ENCODE peak calls at places on chromosomes 16 and 17, in eight cellular contexts. Y is stomach, U is colonic mucosa, C is right atrium auricular region, D is uterus, O is heart left ventricle, R is PC-9, K is hepatocyte. A is an unnamed sample. For H3K4me1 and H3K27me3, the result is how much of the 10 kb centered on the place peaks cover.

GRCh38 chr17:80427366-80428282 is 12.7 kb downstream of the ENDOV start:
- DNase-seq in Y (no peak), U (no peak), C (no peak), D (peak), O (no peak), R (no peak), K (no peak), A (no peak)

GRCh38 chr17:62672957-62673356 is 45.5 kb downstream of the MRC2 start:
- DNase-seq in Y (no peak), U (no peak), C (no peak), D (no peak), O (no peak), R (no peak), K (no peak), A (no peak)

GRCh38 chr17:8326591-8327583 is 12.8 kb upstream of the ODF4 start:
- DNase-seq in Y (peak), U (no peak), C (peak), D (peak), O (peak), R (no peak), K (peak), A (no peak)

GRCh38 chr16:80347900-80348299 is 192.9 kb upstream of the DYNLRB2 start:
- DNase-seq in Y (peak), U (no peak), C (peak), D (peak), O (peak), R (no peak), K (no peak), A (peak)

GRCh38 chr17:42673885-42674754 is 2.7 kb downstream of the PLEKHH3 start:
- DNase-seq in Y (peak), U (peak), C (peak), D (peak), O (peak), R (no peak), K (peak), A (peak)

GRCh38 chr16:15498427-15499175 is 64.2 kb downstream of the BMERB1 start:
- DNase-seq in Y (no peak), U (no peak), C (no peak), D (no peak), O (no peak), R (no peak), K (no peak), A (no peak)

GRCh38 chr17:32741381-32741780 is 135.5 kb downstream of the MYO1D start:
- DNase-seq in Y (no peak), U (no peak), C (no peak), D (no peak), O (no peak), R (no peak), K (no peak), A (no peak)

GRCh38 chr16:61243954-61244353 is 792.3 kb downstream of the CDH8 start:
- DNase-seq in Y (no peak), U (no peak), C (no peak), D (no peak), O (no peak), R (no peak), K (no peak), A (no peak)

GRCh38 chr17:77696151-77696719 is 262.3 kb upstream of the TNRC6C start:
- DNase-seq in Y (no peak), U (no peak), C (no peak), D (no peak), O (no peak), R (no peak), K (peak), A (peak)

GRCh38 chr16:15961060-15961511 is 11.7 kb downstream of the ABCC1 start:
- DNase-seq in Y (no peak), U (no peak), C (no peak), D (no peak), O (no peak), R (no peak), K (no peak), A (no peak)

GRCh38 chr17:80187090-80187489 is 17.3 kb downstream of the CARD14 start:
- DNase-seq in Y (no peak), U (no peak), C (peak), D (no peak), O (no peak), R (no peak), K (no peak), A (no peak)

GRCh38 chr17:45234641-45235040 is 13.0 kb downstream of the FMNL1 start:
- DNase-seq in Y (no peak), U (no peak), C (no peak), D (no peak), O (no peak), R (no peak), K (no peak), A (no peak)

GRCh38 chr17:45232514-45233422 is 11.1 kb downstream of the FMNL1 start:
- DNase-seq in Y (no peak), U (no peak), C (no peak), D (no peak), O (no peak), R (no peak), K (no peak), A (no peak)

GRCh38 chr17:45235071-45236001 is 13.7 kb downstream of the FMNL1 start:
- DNase-seq in Y (peak), U (peak), C (peak), D (peak), O (peak), R (peak), K (peak), A (peak)

GRCh38 chr17:45231481-45232116 is 9.9 kb downstream of the FMNL1 start:
- DNase-seq in Y (peak), U (no peak), C (no peak), D (no peak), O (peak), R (no peak), K (no peak), A (no peak)

DNA sequence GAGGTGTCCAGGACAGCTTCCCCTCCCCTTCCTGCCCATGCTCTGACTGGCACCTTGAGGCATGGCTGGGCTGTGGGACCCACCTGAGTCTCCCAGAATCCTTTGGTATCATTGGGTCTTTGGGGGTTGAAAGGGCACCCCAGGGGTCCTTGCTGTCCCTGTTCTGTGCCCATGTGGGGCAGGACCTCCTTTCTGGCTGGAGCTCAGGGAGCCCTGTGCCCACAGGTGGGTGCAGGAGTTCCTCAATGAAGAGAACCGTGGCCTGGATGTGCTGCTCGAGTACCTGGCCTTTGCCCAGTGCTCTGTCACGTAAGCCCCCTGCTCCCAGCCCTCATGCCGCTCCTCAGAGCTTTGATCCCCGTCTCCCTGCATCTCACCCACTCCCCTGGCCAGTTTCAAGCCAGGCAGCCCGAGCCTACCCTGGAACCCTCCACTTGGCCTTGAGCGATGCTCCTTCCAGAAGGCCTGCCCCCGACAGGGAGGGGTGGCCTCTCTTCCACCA is 11.8 kb downstream of the FMNL1 start:
- DNase-seq in Y (no peak), U (no peak), C (no peak), D (no peak), O (no peak), R (no peak), K (no peak), A (no peak)
- H3K27ac ChIP-seq in Y (no peak), U (no peak), C (no peak), D (no peak), O (no peak), R (no peak), K (no peak), A (no peak)

DNA sequence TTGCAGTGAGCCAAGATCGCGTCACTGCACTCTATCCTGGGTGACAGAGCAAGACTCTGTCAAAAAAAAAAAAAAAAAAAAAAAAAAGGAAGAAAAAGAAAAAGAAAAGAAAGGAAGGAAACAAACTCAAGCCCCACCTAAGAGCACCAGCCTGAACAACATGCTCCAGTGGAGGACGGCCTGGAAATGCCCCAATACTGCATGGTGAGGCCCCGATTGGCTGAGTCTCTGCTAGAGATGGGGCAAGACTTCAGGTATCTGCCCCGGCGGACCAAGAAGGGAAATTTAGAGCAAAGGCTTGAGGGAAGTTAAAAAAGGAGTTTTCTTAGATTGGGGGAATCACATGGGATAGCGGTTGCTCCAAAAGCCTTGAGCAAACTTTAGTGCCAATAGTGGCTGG is 10.4 kb upstream of the ZNF652 start:
- DNase-seq in Y (no peak), U (no peak), C (no peak), D (no peak), O (no peak), R (no peak), K (no peak), A (no peak)
- H3K4me1 ChIP-seq in Y (under half), U (under half), C (under half), D (under half), O (under half), R (under half), K (under half), A (under half)

DNA sequence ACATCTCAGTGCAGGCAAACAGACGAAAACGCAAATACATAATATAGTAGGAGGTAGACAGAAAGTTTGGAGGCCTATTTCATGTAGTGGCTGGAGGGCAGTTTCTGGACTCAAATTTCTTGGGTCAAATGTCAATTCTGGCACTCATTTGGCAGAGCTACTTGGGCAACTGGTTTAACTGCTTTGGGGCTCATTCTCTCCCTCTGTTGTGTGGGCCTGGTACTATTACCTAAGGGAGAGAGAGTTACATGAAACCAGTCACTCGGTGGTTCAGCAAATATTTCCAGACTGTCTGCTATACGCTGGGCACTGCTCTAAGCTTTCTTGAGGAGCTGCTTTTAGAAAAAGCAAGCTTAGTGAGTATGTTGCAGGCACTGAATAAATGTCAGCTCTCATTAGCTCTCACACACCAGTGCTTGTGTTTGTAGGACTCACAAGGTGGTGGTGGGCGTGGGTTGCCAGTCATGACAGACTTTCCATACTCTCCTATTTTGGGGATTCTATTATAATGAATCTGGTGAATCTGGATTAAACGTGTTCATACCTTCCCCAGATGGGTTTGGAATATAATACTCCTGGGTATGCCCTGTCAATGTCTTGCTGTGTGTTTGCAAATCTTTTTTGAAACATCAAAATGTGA is 1.7 kb upstream of the SHISA9 start:
- DNase-seq in Y (peak), U (no peak), C (no peak), D (no peak), O (no peak), R (peak), K (no peak), A (no peak)
- H3K27me3 ChIP-seq in Y (under half), U (under half), C (under half), D (under half), O (half or more), R (under half), K (half or more), A (under half)

DNA sequence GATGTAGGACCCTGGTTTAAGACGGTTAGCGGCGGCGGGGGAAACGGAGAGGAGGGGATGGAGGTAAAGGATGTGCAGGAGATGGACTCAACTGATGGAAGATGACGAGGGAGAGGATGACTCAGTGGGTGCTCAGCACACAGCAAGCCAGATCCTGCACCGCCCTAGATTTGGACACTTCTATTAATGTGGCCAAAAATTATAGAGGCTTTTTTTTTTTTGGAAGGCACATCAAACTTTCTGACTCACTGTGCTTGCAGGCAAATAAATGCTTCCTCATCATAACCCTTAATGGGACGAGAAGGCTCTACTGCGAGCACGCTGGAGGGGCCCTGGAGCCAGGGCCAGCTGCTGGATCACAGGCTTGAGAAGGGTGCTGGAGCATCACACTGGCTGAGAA is 36.0 kb downstream of the RTN4RL1 start:
- DNase-seq in Y (no peak), U (no peak), C (peak), D (peak), O (no peak), R (peak), K (no peak), A (peak)
- H3K27ac ChIP-seq in Y (no peak), U (no peak), C (no peak), D (no peak), O (no peak), R (peak), K (no peak), A (no peak)

GRCh38 chr16:53768167-53768566 is 64.2 kb downstream of the FTO start:
- DNase-seq in Y (no peak), U (no peak), C (no peak), D (no peak), O (no peak), R (no peak), K (peak), A (no peak)

GRCh38 chr16:53770641-53771040 is 66.7 kb downstream of the FTO start:
- DNase-seq in Y (no peak), U (no peak), C (no peak), D (no peak), O (no peak), R (no peak), K (no peak), A (no peak)

GRCh38 chr16:53769787-53770186 is 65.8 kb downstream of the FTO start:
- DNase-seq in Y (no peak), U (no peak), C (no peak), D (no peak), O (no peak), R (no peak), K (no peak), A (no peak)

GRCh38 chr16:53768593-53768992 is 64.6 kb downstream of the FTO start:
- DNase-seq in Y (no peak), U (no peak), C (no peak), D (no peak), O (no peak), R (peak), K (peak), A (no peak)

DNA sequence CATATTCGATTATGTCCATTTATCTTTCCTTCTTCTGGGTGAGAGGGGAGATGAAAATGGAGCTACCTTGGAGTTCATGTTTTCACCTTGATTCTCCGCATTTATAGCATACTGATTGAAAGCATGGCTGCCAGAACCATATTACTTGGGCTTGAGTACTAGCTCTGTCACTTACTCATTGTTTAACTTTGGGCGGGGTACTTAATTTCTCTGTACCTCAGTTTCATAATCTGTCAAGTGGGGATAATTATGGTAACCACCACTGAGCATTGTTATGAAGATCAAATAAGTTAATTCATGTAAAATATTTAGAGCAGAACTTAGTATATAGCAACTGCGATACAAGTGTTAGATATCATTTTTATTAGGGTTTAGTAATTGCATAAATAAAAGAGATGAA is 65.2 kb downstream of the FTO start:
- DNase-seq in Y (no peak), U (no peak), C (no peak), D (no peak), O (no peak), R (no peak), K (no peak), A (no peak)
- H3K4me1 ChIP-seq in Y (under half), U (under half), C (under half), D (under half), O (under half), R (half or more), K (under half), A (under half)

GRCh38 chr17:31397256-31397939 is 5.9 kb downstream of the RAB11FIP4 start:
- DNase-seq in Y (no peak), U (no peak), C (peak), D (no peak), O (no peak), R (no peak), K (no peak), A (no peak)
- H3K27me3 ChIP-seq in Y (under half), U (under half), C (under half), D (under half), O (under half), R (under half), K (under half), A (half or more)

GRCh38 chr16:11794447-11794846 is 2.6 kb downstream of the ZC3H7A start:
- DNase-seq in Y (no peak), U (no peak), C (no peak), D (no peak), O (no peak), R (no peak), K (no peak), A (no peak)

GRCh38 chr16:11794991-11795886 is 1.8 kb downstream of the ZC3H7A start:
- DNase-seq in Y (no peak), U (peak), C (no peak), D (no peak), O (no peak), R (no peak), K (no peak), A (peak)

GRCh38 chr16:11792404-11793260 is 4.4 kb downstream of the ZC3H7A start:
- DNase-seq in Y (peak), U (peak), C (no peak), D (no peak), O (no peak), R (no peak), K (peak), A (no peak)

GRCh38 chr16:11795887-11796226 is 1.2 kb downstream of the ZC3H7A start:
- DNase-seq in Y (no peak), U (no peak), C (no peak), D (no peak), O (no peak), R (no peak), K (no peak), A (peak)

GRCh38 chr16:11793840-11794239 is 3.2 kb downstream of the ZC3H7A start:
- DNase-seq in Y (no peak), U (peak), C (no peak), D (no peak), O (no peak), R (no peak), K (peak), A (peak)
- H3K27ac ChIP-seq in Y (peak), U (no peak), C (peak), D (no peak), O (peak), R (no peak), K (peak), A (peak)

GRCh38 chr17:1588781-1589585 is 26.4 kb upstream of the PITPNA start:
- DNase-seq in Y (no peak), U (no peak), C (no peak), D (no peak), O (no peak), R (no peak), K (peak), A (no peak)

GRCh38 chr17:1592751-1593629 is 30.4 kb upstream of the PITPNA start:
- DNase-seq in Y (no peak), U (peak), C (no peak), D (no peak), O (no peak), R (no peak), K (peak), A (no peak)

GRCh38 chr17:1590031-1590746 is 27.6 kb upstream of the PITPNA start:
- DNase-seq in Y (peak), U (peak), C (peak), D (peak), O (peak), R (peak), K (peak), A (peak)

GRCh38 chr17:1591474-1592090 is 29.0 kb upstream of the PITPNA start:
- DNase-seq in Y (no peak), U (no peak), C (no peak), D (no peak), O (no peak), R (no peak), K (peak), A (no peak)

DNA sequence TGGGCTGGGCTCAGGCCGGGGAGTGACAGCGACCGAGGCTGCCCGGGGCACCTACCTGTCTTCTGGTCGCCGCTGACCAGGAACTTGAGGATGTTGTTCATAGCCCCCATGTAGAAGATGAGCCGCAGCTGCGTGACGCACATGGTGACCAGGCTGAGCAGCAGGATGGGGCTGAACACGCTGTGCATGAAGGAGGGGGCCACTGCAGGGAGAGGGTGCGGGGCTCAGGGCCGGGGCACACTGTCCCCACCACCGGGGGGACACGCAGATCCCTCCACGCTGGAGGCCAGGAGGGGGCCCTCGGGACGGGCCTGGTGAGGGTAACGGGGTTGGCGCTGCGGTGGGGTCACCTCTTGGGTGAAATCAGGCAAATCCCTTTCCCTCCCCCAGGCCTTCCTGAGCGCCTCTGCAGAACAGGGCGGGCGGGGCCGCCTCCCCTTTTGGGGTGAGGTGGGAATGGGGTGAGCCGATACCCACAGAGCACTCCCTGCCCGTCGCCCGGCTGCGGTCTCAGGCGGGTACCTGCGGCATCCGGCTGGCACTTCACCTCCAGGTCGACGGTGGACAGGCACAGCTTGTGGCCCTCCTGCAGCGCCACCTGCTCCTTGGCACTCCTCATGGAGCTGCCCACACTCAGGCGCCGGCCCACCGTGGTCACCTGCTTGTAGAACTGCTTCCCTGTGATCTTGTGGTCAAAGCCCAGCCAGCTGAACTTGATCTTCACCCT is 28.3 kb upstream of the PITPNA start:
- DNase-seq in Y (no peak), U (no peak), C (no peak), D (no peak), O (no peak), R (no peak), K (peak), A (no peak)
- H3K4me1 ChIP-seq in Y (under half), U (under half), C (under half), D (under half), O (half or more), R (under half), K (under half), A (under half)

GRCh38 chr16:20316715-20317114 is 10.6 kb downstream of the GP2 start:
- DNase-seq in Y (no peak), U (no peak), C (no peak), D (no peak), O (no peak), R (no peak), K (no peak), A (no peak)
- H3K27me3 ChIP-seq in Y (under half), U (under half), C (under half), D (under half), O (under half), R (under half), K (under half), A (under half)